ENCODE peak calls at places on chromosomes 4 and X, in ten cellular contexts. U is activated CD8-positive, alpha-beta T cell treated with anti-CD3 and anti-CD28 coated beads for 36 hours; B is activated CD4-positive, alpha-beta T cell treated with anti-CD3 and anti-CD28 coated beads, Interleukin-2, amount 10 ng/mL, durations not matched to agents 7 days and 5 days; N is tibial nerve; Y is esophagus squamous epithelium; L is tibial artery; D is Karpas-422; K is activated CD4-positive, alpha-beta memory T cell treated with anti-CD3 and anti-CD28 coated beads for 36 hours; F is endothelial cell; C is stimulated activated CD4-positive, alpha-beta T cell treated with anti-CD3 and anti-CD28 coated beads, Interleukin-12 subunit alpha, Interleukin-12 subunit beta, amount 100 ng/mL, for 48 hours. V is an unnamed sample.

GRCh38 chr4:170009291-170009690 is 16.9 kb downstream of the MFAP3L start:
- DNase-seq in C (no peak), N (no peak), K (no peak), U (no peak), B (no peak), F (no peak), D (no peak), Y (no peak), L (no peak), V (no peak)

GRCh38 chr4:110586137-110586850 is 36.6 kb downstream of the PITX2 start:
- DNase-seq in N (no peak), D (peak), C (no peak), B (no peak), Y (no peak), F (no peak), U (no peak), K (no peak), L (no peak), V (peak)

GRCh38 chr4:26522478-26522877 is 32.2 kb upstream of the CCKAR start:
- DNase-seq in K (no peak), N (no peak), D (no peak), C (no peak), U (no peak), L (no peak), B (no peak), F (no peak), Y (no peak), V (no peak)

GRCh38 chrX:44092778-44093177 is 119.6 kb upstream of the NDP start:
- DNase-seq in D (no peak), K (no peak), B (no peak), Y (no peak), L (no peak), F (no peak), N (no peak), U (no peak), C (no peak), V (no peak)

GRCh38 chr4:165330666-165331065 is 3.2 kb downstream of the MSMO1 start:
- DNase-seq in L (no peak), N (no peak), K (peak), B (no peak), D (no peak), F (no peak), C (no peak), Y (no peak), U (no peak), V (no peak)

GRCh38 chrX:23907496-23908218 is at the start of the genes APOO and CXorf58:
- DNase-seq in D (peak), Y (peak), B (peak), C (peak), N (peak), K (peak), U (peak), L (peak), F (peak), V (peak)

GRCh38 chrX:1903380-1903935 is 288.6 kb downstream of the ASMT start:
- DNase-seq in K (no peak), C (no peak), L (no peak), Y (no peak), N (no peak), F (no peak), U (no peak), B (no peak), D (no peak), V (no peak)

GRCh38 chr4:79917246-79917645 is 155.8 kb downstream of the ANTXR2 start:
- DNase-seq in K (peak), Y (no peak), B (peak), U (peak), N (no peak), L (no peak), F (peak), C (peak), D (peak), V (no peak)

GRCh38 chr4:105346869-105347268 is 127.0 kb downstream of the PPA2 start:
- DNase-seq in Y (no peak), N (no peak), U (no peak), F (no peak), K (no peak), D (no peak), L (no peak), B (no peak), C (no peak), V (no peak)

GRCh38 chr4:85491527-85491926 is 16.6 kb downstream of the ARHGAP24 start:
- DNase-seq in U (no peak), F (no peak), C (no peak), Y (no peak), B (no peak), L (no peak), N (no peak), K (no peak), D (peak), V (peak)

GRCh38 chrX:108001218-108001814 is 19.1 kb upstream of the TEX13B start:
- DNase-seq in F (no peak), C (no peak), L (no peak), N (no peak), D (peak), Y (no peak), K (peak), U (peak), B (peak), V (peak)

GRCh38 chr4:157141976-157142375 is 66.0 kb downstream of the GLRB start:
- DNase-seq in B (no peak), K (no peak), C (no peak), L (no peak), D (no peak), Y (no peak), U (no peak), N (no peak), F (no peak), V (no peak)

GRCh38 chrX:54807524-54808108 is at the start of gene MAGED2:
- DNase-seq in L (peak), D (peak), U (peak), C (no peak), Y (no peak), F (peak), K (peak), N (peak), B (peak), V (no peak)

GRCh38 chr4:178745203-178745602 is 1303.0 kb upstream of the AGA start:
- DNase-seq in N (no peak), F (no peak), U (no peak), B (no peak), D (no peak), Y (no peak), K (no peak), C (no peak), L (no peak), V (no peak)

GRCh38 chrX:18170910-18171309 is 49.8 kb downstream of the BEND2 start:
- DNase-seq in K (no peak), Y (no peak), L (no peak), D (no peak), F (no peak), C (no peak), U (no peak), B (no peak), N (no peak), V (no peak)

GRCh38 chr4:53576676-53577372 is 14.5 kb downstream of the LNX1 start:
- DNase-seq in N (no peak), K (no peak), Y (no peak), F (no peak), D (no peak), C (no peak), U (no peak), B (no peak), L (no peak), V (no peak)

GRCh38 chr4:115126487-115126886 is 13.1 kb upstream of the NDST4 start:
- DNase-seq in D (no peak), L (no peak), U (no peak), Y (no peak), N (no peak), B (no peak), F (no peak), K (no peak), C (no peak), V (no peak)

GRCh38 chr4:48305508-48305907 is 35.8 kb upstream of the SLAIN2 start:
- DNase-seq in N (no peak), Y (no peak), K (no peak), D (no peak), F (no peak), U (no peak), L (no peak), B (no peak), C (no peak), V (no peak)

GRCh38 chr4:159941076-159941475 is 838.2 kb downstream of the RAPGEF2 start:
- DNase-seq in F (no peak), D (no peak), U (no peak), Y (no peak), N (no peak), B (no peak), K (no peak), L (no peak), C (no peak), V (no peak)

GRCh38 chrX:109911046-109911445 is 91.9 kb upstream of the TMEM164 start:
- DNase-seq in L (no peak), Y (no peak), B (no peak), N (no peak), K (no peak), C (no peak), F (no peak), D (no peak), U (no peak), V (no peak)

GRCh38 chrX:1389993-1390285 is 2.0 kb downstream of the SLC25A6 start:
- DNase-seq in F (no peak), N (no peak), Y (no peak), C (no peak), D (no peak), U (no peak), B (no peak), K (no peak), L (no peak), V (no peak)

GRCh38 chr4:6647169-6647568 is 6.7 kb downstream of the MRFAP1 start:
- DNase-seq in B (no peak), K (no peak), L (no peak), C (no peak), N (no peak), D (no peak), F (no peak), Y (no peak), U (no peak), V (no peak)

GRCh38 chrX:11341274-11342256 is 48.4 kb downstream of the AMELX start:
- DNase-seq in D (no peak), U (peak), B (no peak), Y (peak), F (no peak), L (peak), C (no peak), N (peak), K (no peak), V (no peak)

GRCh38 chr4:181562399-181562798 is 680.8 kb upstream of the TENM3 start:
- DNase-seq in D (no peak), Y (no peak), N (no peak), F (no peak), C (no peak), K (no peak), B (no peak), U (no peak), L (no peak), V (no peak)

GRCh38 chr4:177322881-177323280 is 13.2 kb downstream of the NEIL3 start:
- DNase-seq in Y (no peak), U (no peak), N (no peak), F (no peak), K (no peak), C (no peak), B (no peak), L (no peak), D (no peak), V (no peak)

GRCh38 chr4:67700119-67700873 is 659 bp downstream of the UBA6 start:
- DNase-seq in D (peak), Y (no peak), U (no peak), F (no peak), B (peak), C (no peak), K (no peak), L (no peak), N (no peak), V (no peak)

V was measured in DMS 273 treated with DMSO at 0.1 percent for 48 hours.